ENCODE peak calls at places on chromosomes 5 and 9, in five cellular contexts. X is esophagus muscularis mucosa, L is right atrium auricular region, B is EH, U is mucosa of gallbladder. V is an unnamed sample.
A peak's percentile ranks its signal among the peaks of the same experiment; 100 is the strongest.

GRCh38 chr9:77977210-77977611 is 54.4 kb downstream of the GNAQ start:
- DNase-seq in X (no peak), L (peak; percentile 78), B (peak; percentile 88), U (peak; percentile 73), V (peak; percentile 87)

GRCh38 chr5:56667692-56668091 is 147.7 kb upstream of the MAP3K1 start:
- DNase-seq in X (no peak), L (no peak), B (no peak), U (no peak), V (no peak)

GRCh38 chr5:141508808-141509611 is 20.1 kb downstream of the PCDHGC5 start:
- DNase-seq in X (no peak), L (peak; percentile 88), B (peak; percentile 98), U (peak; percentile 40), V (peak; percentile 84)

GRCh38 chr9:135602789-135603481 is 36.4 kb downstream of the GLT6D1 start:
- DNase-seq in X (no peak), L (no peak), B (peak; percentile 36), U (no peak), V (no peak)

GRCh38 chr9:136665704-136666363 is 3.1 kb downstream of the EGFL7 start:
- DNase-seq in X (no peak), L (no peak), B (no peak), U (no peak), V (no peak)

GRCh38 chr5:178777557-178777956 is 47.1 kb upstream of the ZNF354A start:
- DNase-seq in X (no peak), L (no peak), B (no peak), U (no peak), V (no peak)

GRCh38 chr5:93385665-93386064 is 195.4 kb downstream of the NR2F1-AS1 start:
- DNase-seq in X (no peak), L (no peak), B (peak; percentile 33), U (no peak), V (no peak)

GRCh38 chr9:73143606-73144328 is 7.9 kb upstream of the ANXA1 start:
- DNase-seq in X (no peak), L (no peak), B (peak; percentile 91), U (no peak), V (peak; percentile 93)

GRCh38 chr9:133075925-133076324 is 14.1 kb downstream of the CEL start:
- DNase-seq in X (no peak), L (no peak), B (peak; percentile 94), U (no peak), V (peak; percentile 59)

GRCh38 chr5:178595750-178596149 is 5.6 kb upstream of the COL23A1 start:
- DNase-seq in X (no peak), L (no peak), B (no peak), U (no peak), V (no peak)

GRCh38 chr5:109365653-109366052 is 44.1 kb downstream of the PJA2 start:
- DNase-seq in X (no peak), L (no peak), B (peak; percentile 39), U (no peak), V (no peak)

GRCh38 chr5:155943516-155944407 is 383.2 kb upstream of the SGCD start:
- DNase-seq in X (no peak), L (no peak), B (peak; percentile 41), U (peak; percentile 58), V (no peak)

GRCh38 chr9:97271292-97271691 is 36.2 kb upstream of the CCDC180 start:
- DNase-seq in X (no peak), L (no peak), B (no peak), U (no peak), V (no peak)

GRCh38 chr9:27353405-27354229 is 56.7 kb upstream of the EQTN start:
- DNase-seq in X (no peak), L (no peak), B (no peak), U (no peak), V (no peak)

GRCh38 chr5:5179597-5179996 is 39.5 kb downstream of the ADAMTS16 start:
- DNase-seq in X (peak; percentile 60), L (no peak), B (no peak), U (no peak), V (no peak)

GRCh38 chr9:109817146-109817845 is 37.3 kb downstream of the PALM2AKAP2 start:
- DNase-seq in X (no peak), L (no peak), B (peak; percentile 88), U (no peak), V (peak; percentile 53)

GRCh38 chr5:158100373-158100902 is 241.5 kb upstream of the CLINT1 start:
- DNase-seq in X (no peak), L (no peak), B (no peak), U (no peak), V (no peak)

GRCh38 chr9:18058564-18058963 is 415.4 kb upstream of the ADAMTSL1 start:
- DNase-seq in X (no peak), L (no peak), B (peak; percentile 7), U (no peak), V (no peak)

GRCh38 chr9:137114613-137115393 is at the start of gene DPP7:
- DNase-seq in X (no peak), L (peak; percentile 70), B (peak; percentile 63), U (peak; percentile 67), V (no peak)

GRCh38 chr5:172929371-172929838 is 29.8 kb upstream of the RPL26L1 start:
- DNase-seq in X (no peak), L (no peak), B (peak; percentile 98), U (no peak), V (no peak)

GRCh38 chr5:135241536-135241935 is 157.5 kb downstream of the MACROH2A1 start:
- DNase-seq in X (peak; percentile 62), L (peak; percentile 36), B (no peak), U (no peak), V (no peak)

GRCh38 chr5:168341178-168341577 is 49.7 kb downstream of the WWC1 start:
- DNase-seq in X (no peak), L (no peak), B (no peak), U (no peak), V (no peak)

GRCh38 chr5:138955672-138956295 is 80.6 kb upstream of the LRRTM2 start:
- DNase-seq in X (no peak), L (no peak), B (no peak), U (no peak), V (no peak)

GRCh38 chr5:119071573-119071874 is 637 bp downstream of the DMXL1 start:
- DNase-seq in X (no peak), L (no peak), B (no peak), U (no peak), V (no peak)

GRCh38 chr5:88984040-88984439 is 101.1 kb upstream of the MEF2C start:
- DNase-seq in X (no peak), L (no peak), B (no peak), U (no peak), V (no peak)

V was measured in foreskin keratinocyte.